ENCODE peak calls at places on chromosomes 11 and 22, in five cellular contexts. One of them, this sample, is unnamed.

GRCh38 chr11:122656631-122657101 is 1.1 kb downstream of the UBASH3B start:
- DNase-seq in AG09309: no peak
- DNase-seq in EL: peak; percentile 77
- DNase-seq in CD8-positive, alpha-beta memory T cell: peak; percentile 9
- DNase-seq in anterior cingulate cortex: no peak
- DNase-seq in this sample: no peak

GRCh38 chr22:43349636-43350035 is 6.5 kb upstream of the SCUBE1 start:
- DNase-seq in AG09309: no peak
- DNase-seq in EL: no peak
- DNase-seq in CD8-positive, alpha-beta memory T cell: no peak
- DNase-seq in anterior cingulate cortex: no peak
- DNase-seq in this sample: no peak

GRCh38 chr22:25747245-25747944 is 5.4 kb downstream of the MYO18B start:
- DNase-seq in AG09309: peak; percentile 97
- DNase-seq in EL: peak; percentile 99
- DNase-seq in CD8-positive, alpha-beta memory T cell: no peak
- DNase-seq in anterior cingulate cortex: no peak
- DNase-seq in this sample: peak; percentile 92

GRCh38 chr11:69295995-69296889 is 2.3 kb downstream of the MYEOV start:
- DNase-seq in AG09309: peak; percentile 79
- DNase-seq in EL: peak; percentile 70
- DNase-seq in CD8-positive, alpha-beta memory T cell: no peak
- DNase-seq in anterior cingulate cortex: no peak
- DNase-seq in this sample: peak; percentile 60

GRCh38 chr11:93858376-93858775 is 8.0 kb upstream of the VSTM5 start:
- DNase-seq in AG09309: no peak
- DNase-seq in EL: no peak
- DNase-seq in CD8-positive, alpha-beta memory T cell: no peak
- DNase-seq in anterior cingulate cortex: no peak
- DNase-seq in this sample: no peak

GRCh38 chr11:18046116-18046777 is at the start of gene TPH1:
- DNase-seq in AG09309: peak; percentile 4
- DNase-seq in EL: peak; percentile 33
- DNase-seq in CD8-positive, alpha-beta memory T cell: no peak
- DNase-seq in anterior cingulate cortex: no peak
- DNase-seq in this sample: no peak

GRCh38 chr22:28885939-28886338 is 2.6 kb downstream of the ZNRF3 start:
- DNase-seq in AG09309: no peak
- DNase-seq in EL: no peak
- DNase-seq in CD8-positive, alpha-beta memory T cell: no peak
- DNase-seq in anterior cingulate cortex: no peak
- DNase-seq in this sample: no peak

GRCh38 chr22:40898850-40899357 is 37.0 kb upstream of the DNAJB7 start:
- DNase-seq in AG09309: peak; percentile 33
- DNase-seq in EL: peak; percentile 70
- DNase-seq in CD8-positive, alpha-beta memory T cell: no peak
- DNase-seq in anterior cingulate cortex: no peak
- DNase-seq in this sample: peak; percentile 16

GRCh38 chr11:35488117-35488516 is 37.3 kb downstream of the PAMR1 start:
- DNase-seq in AG09309: no peak
- DNase-seq in EL: no peak
- DNase-seq in CD8-positive, alpha-beta memory T cell: no peak
- DNase-seq in anterior cingulate cortex: no peak
- DNase-seq in this sample: no peak

GRCh38 chr11:101470881-101471535 is 112.8 kb downstream of the TRPC6 start:
- DNase-seq in AG09309: no peak
- DNase-seq in EL: peak; percentile 44
- DNase-seq in CD8-positive, alpha-beta memory T cell: no peak
- DNase-seq in anterior cingulate cortex: no peak
- DNase-seq in this sample: no peak

GRCh38 chr11:35605691-35606090 is 12.6 kb upstream of the FJX1 start:
- DNase-seq in AG09309: no peak
- DNase-seq in EL: no peak
- DNase-seq in CD8-positive, alpha-beta memory T cell: no peak
- DNase-seq in anterior cingulate cortex: peak; percentile 73
- DNase-seq in this sample: no peak

GRCh38 chr11:68962527-68963250 is 18.1 kb downstream of the MRGPRD start:
- DNase-seq in AG09309: no peak
- DNase-seq in EL: no peak
- DNase-seq in CD8-positive, alpha-beta memory T cell: no peak
- DNase-seq in anterior cingulate cortex: no peak
- DNase-seq in this sample: no peak

GRCh38 chr11:130049260-130049659 is 20.4 kb upstream of the APLP2 start:
- DNase-seq in AG09309: no peak
- DNase-seq in EL: no peak
- DNase-seq in CD8-positive, alpha-beta memory T cell: no peak
- DNase-seq in anterior cingulate cortex: no peak
- DNase-seq in this sample: no peak

GRCh38 chr22:37249946-37250345 is 5.9 kb upstream of the RAC2 start:
- DNase-seq in AG09309: no peak
- DNase-seq in EL: no peak
- DNase-seq in CD8-positive, alpha-beta memory T cell: no peak
- DNase-seq in anterior cingulate cortex: no peak
- DNase-seq in this sample: no peak

GRCh38 chr11:102111011-102111786 is 952 bp downstream of the YAP1 start:
- DNase-seq in AG09309: no peak
- DNase-seq in EL: peak; percentile 90
- DNase-seq in CD8-positive, alpha-beta memory T cell: no peak
- DNase-seq in anterior cingulate cortex: peak; percentile 45
- DNase-seq in this sample: no peak

GRCh38 chr11:125404811-125405481 is 91.1 kb downstream of the FEZ1 start:
- DNase-seq in AG09309: no peak
- DNase-seq in EL: peak; percentile 50
- DNase-seq in CD8-positive, alpha-beta memory T cell: peak; percentile 53
- DNase-seq in anterior cingulate cortex: peak; percentile 53
- DNase-seq in this sample: no peak

GRCh38 chr11:85749884-85750283 is 61.1 kb downstream of the SYTL2 start:
- DNase-seq in AG09309: no peak
- DNase-seq in EL: no peak
- DNase-seq in CD8-positive, alpha-beta memory T cell: no peak
- DNase-seq in anterior cingulate cortex: no peak
- DNase-seq in this sample: no peak

GRCh38 chr11:130826572-130826971 is 89.7 kb downstream of the SNX19 start:
- DNase-seq in AG09309: no peak
- DNase-seq in EL: no peak
- DNase-seq in CD8-positive, alpha-beta memory T cell: no peak
- DNase-seq in anterior cingulate cortex: no peak
- DNase-seq in this sample: no peak

GRCh38 chr11:127042445-127042844 is 41.9 kb upstream of the KIRREL3 start:
- DNase-seq in AG09309: peak; percentile 11
- DNase-seq in EL: peak; percentile 68
- DNase-seq in CD8-positive, alpha-beta memory T cell: no peak
- DNase-seq in anterior cingulate cortex: no peak
- DNase-seq in this sample: peak; percentile 85

GRCh38 chr11:61103851-61104423 is 1.6 kb downstream of the CD5 start:
- DNase-seq in AG09309: no peak
- DNase-seq in EL: no peak
- DNase-seq in CD8-positive, alpha-beta memory T cell: no peak
- DNase-seq in anterior cingulate cortex: no peak
- DNase-seq in this sample: no peak

GRCh38 chr11:4140067-4140636 is 45.6 kb downstream of the RRM1 start:
- DNase-seq in AG09309: no peak
- DNase-seq in EL: no peak
- DNase-seq in CD8-positive, alpha-beta memory T cell: no peak
- DNase-seq in anterior cingulate cortex: no peak
- DNase-seq in this sample: no peak

GRCh38 chr11:64459609-64460008 is 100.6 kb downstream of the RPS6KA4 start:
- DNase-seq in AG09309: no peak
- DNase-seq in EL: no peak
- DNase-seq in CD8-positive, alpha-beta memory T cell: no peak
- DNase-seq in anterior cingulate cortex: no peak
- DNase-seq in this sample: no peak

GRCh38 chr22:27799334-27800249 is 2.0 kb downstream of the MN1 start:
- DNase-seq in AG09309: no peak
- DNase-seq in EL: peak; percentile 33
- DNase-seq in CD8-positive, alpha-beta memory T cell: no peak
- DNase-seq in anterior cingulate cortex: no peak
- DNase-seq in this sample: no peak

GRCh38 chr11:111388842-111389241 is 9.8 kb upstream of the POU2AF1 start:
- DNase-seq in AG09309: no peak
- DNase-seq in EL: no peak
- DNase-seq in CD8-positive, alpha-beta memory T cell: no peak
- DNase-seq in anterior cingulate cortex: no peak
- DNase-seq in this sample: no peak

GRCh38 chr11:76995177-76995576 is 39.0 kb upstream of the B3GNT6 start:
- DNase-seq in AG09309: no peak
- DNase-seq in EL: no peak
- DNase-seq in CD8-positive, alpha-beta memory T cell: no peak
- DNase-seq in anterior cingulate cortex: no peak
- DNase-seq in this sample: no peak

GRCh38 chr11:132263231-132263630 is 892.8 kb downstream of the NTM start:
- DNase-seq in AG09309: no peak
- DNase-seq in EL: no peak
- DNase-seq in CD8-positive, alpha-beta memory T cell: no peak
- DNase-seq in anterior cingulate cortex: no peak
- DNase-seq in this sample: no peak